ENCODE peak calls at places on chromosomes 4 and X, in four cellular contexts. J is MG63, O is colonic mucosa, V is cardiac muscle cell. B is an unnamed sample.

GRCh38 chr4:3342182-3342854 is 49.5 kb downstream of the RGS12 start:
- DNase-seq in J (peak; percentile 72), O (no peak), V (peak; percentile 25), B (no peak)

GRCh38 chr4:118279328-118279727 is 73.5 kb downstream of the PRSS12 start:
- DNase-seq in J (no peak), O (no peak), V (no peak), B (no peak)

GRCh38 chrX:73850124-73851013 is 287.4 kb downstream of the CHIC1 start:
- DNase-seq in J (peak; percentile 7), O (peak; percentile 54), V (peak; percentile 34), B (peak; percentile 16)

GRCh38 chrX:18871161-18871880 is 112.6 kb downstream of the PHKA2 start:
- DNase-seq in J (no peak), O (no peak), V (peak; percentile 50), B (no peak)

GRCh38 chr4:65014078-65014477 is 604.8 kb upstream of the TECRL start:
- DNase-seq in J (no peak), O (no peak), V (no peak), B (no peak)

GRCh38 chrX:38304010-38304409 is 23.3 kb downstream of the RPGR start:
- DNase-seq in J (no peak), O (no peak), V (peak; percentile 46), B (no peak)

GRCh38 chr4:128810331-128810870 is 901 bp downstream of the JADE1 start:
- DNase-seq in J (no peak), O (peak; percentile 38), V (peak; percentile 46), B (no peak)

GRCh38 chrX:18855919-18856644 is 127.8 kb downstream of the PHKA2 start:
- DNase-seq in J (no peak), O (no peak), V (peak; percentile 35), B (no peak)

GRCh38 chr4:36039031-36039430 is 205.3 kb downstream of the ARAP2 start:
- DNase-seq in J (no peak), O (peak; percentile 27), V (no peak), B (no peak)

GRCh38 chr4:48483006-48483776 is at the start of gene SLC10A4:
- DNase-seq in J (peak; percentile 9), O (no peak), V (no peak), B (peak; percentile 3)

GRCh38 chr4:87116230-87116629 is 104.2 kb downstream of the KLHL8 start:
- DNase-seq in J (no peak), O (no peak), V (no peak), B (no peak)

GRCh38 chr4:87117730-87118075 is 102.7 kb downstream of the KLHL8 start:
- DNase-seq in J (no peak), O (no peak), V (no peak), B (no peak)

GRCh38 chr4:87118421-87118820 is 102.0 kb downstream of the KLHL8 start:
- DNase-seq in J (no peak), O (no peak), V (no peak), B (no peak)

GRCh38 chr4:87118826-87119225 is 101.6 kb downstream of the KLHL8 start:
- DNase-seq in J (peak; percentile 49), O (no peak), V (peak; percentile 37), B (no peak)

DNA sequence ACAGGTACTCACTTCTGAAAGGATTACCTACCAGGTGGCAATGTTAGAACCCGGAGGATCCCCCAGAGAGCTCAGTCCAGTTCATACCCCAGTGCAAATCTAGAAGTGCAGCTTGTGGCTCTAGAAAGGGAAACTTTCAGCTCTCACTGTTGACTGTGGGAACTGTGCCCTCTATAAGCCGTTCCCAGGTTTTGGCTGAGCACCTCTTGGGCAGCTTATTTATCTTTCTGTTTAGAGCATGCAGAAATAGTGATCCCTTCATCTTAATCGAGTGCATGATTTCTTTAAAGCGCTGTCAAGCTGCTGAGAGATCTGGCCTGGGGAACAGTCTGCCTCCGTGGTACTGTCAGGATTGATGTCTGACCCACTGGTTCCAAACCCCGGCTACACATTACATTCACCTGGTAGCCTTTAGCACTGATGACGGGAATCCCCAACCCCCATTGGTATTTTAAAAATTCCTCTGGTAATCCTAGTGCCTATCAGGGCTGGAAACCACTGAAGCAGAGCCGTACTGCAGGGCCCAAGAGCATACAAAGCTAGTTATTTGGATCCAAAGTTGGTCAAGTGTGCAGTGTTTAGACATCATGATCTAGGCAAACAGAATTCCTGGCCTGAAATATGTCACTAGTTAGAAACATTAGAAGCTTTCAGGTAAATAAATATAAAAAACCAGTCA is 103.2 kb downstream of the KLHL8 start:
- DNase-seq in J (no peak), O (no peak), V (no peak), B (no peak)
- H3K36me3 ChIP-seq in J (no peaks in the 10 kb centered on the region), O (peaks cover 21% of the 10 kb centered on the region), V (peaks cover 10% of the 10 kb centered on the region), B (peaks cover 52% of the 10 kb centered on the region)

GRCh38 chrX:154011376-154012335 is 8.0 kb downstream of the IRAK1 start:
- DNase-seq in J (no peak), O (no peak), V (no peak), B (no peak)
- H3K36me3 ChIP-seq in J (peaks cover 17% of the 10 kb centered on the region), O (no peaks in the 10 kb centered on the region), V (no peaks in the 10 kb centered on the region), B (peaks cover 42% of the 10 kb centered on the region)

GRCh38 chr4:68326146-68326545 is 23.7 kb downstream of the YTHDC1 start:
- DNase-seq in J (no peak), O (no peak), V (no peak), B (no peak)
- H3K36me3 ChIP-seq in J (peaks cover 33% of the 10 kb centered on the region), O (peaks cover 4% of the 10 kb centered on the region), V (peaks cover 75% of the 10 kb centered on the region), B (peaks cover 80% of the 10 kb centered on the region)

DNA sequence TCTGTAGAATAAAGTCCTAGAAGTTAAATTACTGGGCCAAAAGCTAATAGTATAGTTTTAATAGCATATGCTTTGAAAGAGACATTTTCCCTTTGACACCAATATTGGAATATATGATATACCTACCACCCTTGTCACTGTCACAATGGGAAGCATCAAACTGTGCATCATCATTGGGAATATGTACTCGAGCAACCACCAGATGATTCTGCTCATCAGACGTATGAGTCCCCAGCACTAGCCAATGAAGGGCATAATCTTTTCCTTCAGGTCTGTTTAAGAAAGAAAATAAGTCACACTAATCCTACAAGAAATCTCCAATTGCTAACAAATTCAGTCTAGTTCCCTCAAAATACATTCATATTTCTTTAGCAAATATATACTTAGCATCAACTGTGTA is 7.3 kb downstream of the RBBP7 start:
- DNase-seq in J (no peak), O (no peak), V (no peak), B (no peak)
- H3K36me3 ChIP-seq in J (peaks cover 64% of the 10 kb centered on the region), O (no peaks in the 10 kb centered on the region), V (peaks cover 49% of the 10 kb centered on the region), B (peaks cover 68% of the 10 kb centered on the region)

GRCh38 chr4:77158487-77158861 is 1.5 kb downstream of the CCNG2 start:
- DNase-seq in J (no peak), O (no peak), V (no peak), B (no peak)
- H3K36me3 ChIP-seq in J (peaks cover 4% of the 10 kb centered on the region), O (no peaks in the 10 kb centered on the region), V (peaks cover 32% of the 10 kb centered on the region), B (peaks cover 17% of the 10 kb centered on the region)

GRCh38 chr4:121685257-121685656 is 11.5 kb downstream of the ANXA5 start:
- DNase-seq in J (no peak), O (no peak), V (peak; percentile 68), B (no peak)

GRCh38 chr4:121686265-121686664 is 10.5 kb downstream of the ANXA5 start:
- DNase-seq in J (no peak), O (no peak), V (no peak), B (no peak)

GRCh38 chr4:121688261-121688660 is 8.5 kb downstream of the ANXA5 start:
- DNase-seq in J (no peak), O (no peak), V (no peak), B (no peak)

GRCh38 chr4:121690001-121690400 is 6.8 kb downstream of the ANXA5 start:
- DNase-seq in J (no peak), O (no peak), V (peak; percentile 39), B (no peak)

GRCh38 chr4:121688696-121689095 is 8.1 kb downstream of the ANXA5 start:
- DNase-seq in J (no peak), O (no peak), V (no peak), B (no peak)
- H3K36me3 ChIP-seq in J (peaks cover 88% of the 10 kb centered on the region), O (no peaks in the 10 kb centered on the region), V (no peaks in the 10 kb centered on the region), B (peaks cover 77% of the 10 kb centered on the region)

B was measured in NT2/D1.